ENCODE peak calls at places on chromosomes 1 and 21, in four cellular contexts. O is foreskin fibroblast, I is skeletal muscle cell, U is HTR-8/SVneo. A is an unnamed sample.

GRCh38 chr1:17579951-17580939 is 40.7 kb downstream of the ARHGEF10L start:
- DNase-seq in O (no peak), I (no peak), U (no peak), A (no peak)

GRCh38 chr21:14259669-14260458 is 43.9 kb downstream of the RBM11 start:
- DNase-seq in O (peak; percentile 3), I (peak; percentile 5), U (peak; percentile 39), A (peak; percentile 13)

GRCh38 chr1:235908742-235909520 is 42.2 kb upstream of the LYST start:
- DNase-seq in O (peak; percentile 81), I (peak; percentile 54), U (peak; percentile 71), A (peak; percentile 85)

GRCh38 chr1:11749203-11749689 is 12.7 kb upstream of the C1orf167 start:
- DNase-seq in O (no peak), I (no peak), U (no peak), A (no peak)

GRCh38 chr1:56148466-56149193 is 430.7 kb downstream of the PLPP3 start:
- DNase-seq in O (no peak), I (no peak), U (no peak), A (no peak)

GRCh38 chr1:209430821-209431259 is 152.7 kb upstream of the CAMK1G start:
- DNase-seq in O (no peak), I (no peak), U (no peak), A (no peak)

GRCh38 chr1:56529801-56530200 is 49.6 kb downstream of the PLPP3 start:
- DNase-seq in O (no peak), I (no peak), U (no peak), A (no peak)

GRCh38 chr1:38730511-38731397 is 128.8 kb downstream of the RRAGC start:
- DNase-seq in O (no peak), I (peak; percentile 17), U (no peak), A (peak; percentile 40)

GRCh38 chr1:37325509-37326437 is 148.6 kb upstream of the ZC3H12A start:
- DNase-seq in O (no peak), I (no peak), U (no peak), A (no peak)

GRCh38 chr1:57483954-57484353 is 60.1 kb upstream of the DAB1 start:
- DNase-seq in O (no peak), I (no peak), U (no peak), A (no peak)

GRCh38 chr21:42640486-42640885 is 12.9 kb upstream of the PDE9A start:
- DNase-seq in O (no peak), I (no peak), U (no peak), A (no peak)

GRCh38 chr1:155934933-155935590 is 849 bp upstream of the KHDC4 start:
- DNase-seq in O (no peak), I (no peak), U (no peak), A (no peak)

GRCh38 chr21:39712976-39713375 is 32.0 kb upstream of the IGSF5 start:
- DNase-seq in O (no peak), I (no peak), U (no peak), A (no peak)

GRCh38 chr1:1304331-1305299 is 3.1 kb downstream of the ACAP3 start:
- DNase-seq in O (peak; percentile 70), I (peak; percentile 24), U (peak; percentile 71), A (peak; percentile 55)

GRCh38 chr21:33736569-33736968 is 94.3 kb downstream of the ITSN1 start:
- DNase-seq in O (no peak), I (no peak), U (no peak), A (no peak)

GRCh38 chr1:212892108-212892507 is 34.0 kb downstream of the FLVCR1 start:
- DNase-seq in O (no peak), I (no peak), U (no peak), A (no peak)

GRCh38 chr21:40176732-40177131 is 309.5 kb downstream of the PCP4 start:
- DNase-seq in O (no peak), I (no peak), U (no peak), A (no peak)